ENCODE peak calls at places on chromosomes 12 and 14, in four cellular contexts. F is spleen, W is HCT116, Z is GM23338. V is an unnamed sample.

GRCh38 chr12:64142382-64142781 is 79.7 kb downstream of the KICS2 start:
- DNase-seq in F (no peak), W (no peak), Z (no peak), V (no peak)

GRCh38 chr12:103905730-103906349 is 24.4 kb upstream of the HSP90B1 start:
- DNase-seq in F (no peak), W (no peak), Z (no peak), V (no peak)

GRCh38 chr12:61781021-61781581 is 479.1 kb upstream of the USP15 start:
- DNase-seq in F (no peak), W (no peak), Z (peak), V (no peak)

GRCh38 chr14:104366931-104367810 is 212.4 kb upstream of the C14orf180 start:
- DNase-seq in F (no peak), W (no peak), Z (no peak), V (no peak)

GRCh38 chr12:92089559-92089958 is 56.1 kb downstream of the BTG1 start:
- DNase-seq in F (no peak), W (no peak), Z (no peak), V (no peak)

GRCh38 chr12:2291947-2292346 is 239.2 kb downstream of the CACNA1C start:
- DNase-seq in F (no peak), W (no peak), Z (no peak), V (no peak)

GRCh38 chr12:16281157-16281556 is 3.7 kb upstream of the SLC15A5 start:
- DNase-seq in F (no peak), W (no peak), Z (no peak), V (no peak)

GRCh38 chr12:27787559-27787958 is 7.5 kb upstream of the MANSC4 start:
- DNase-seq in F (no peak), W (no peak), Z (no peak), V (no peak)

GRCh38 chr12:26195641-26196423 is 459 bp downstream of the SSPN start:
- DNase-seq in F (peak), W (no peak), Z (peak), V (peak)

GRCh38 chr14:78598046-78598652 is 428.0 kb downstream of the NRXN3 start:
- DNase-seq in F (no peak), W (peak), Z (peak), V (peak)

GRCh38 chr12:107411792-107412535 is 273.6 kb upstream of the PWP1 start:
- DNase-seq in F (no peak), W (no peak), Z (no peak), V (no peak)

GRCh38 chr12:3683670-3684069 is 69.2 kb downstream of the CRACR2A start:
- DNase-seq in F (no peak), W (no peak), Z (no peak), V (no peak)

GRCh38 chr14:99229654-99230215 is 42.3 kb downstream of the BCL11B start:
- DNase-seq in F (peak), W (no peak), Z (no peak), V (no peak)

GRCh38 chr12:82725741-82726140 is 39.0 kb downstream of the TMTC2 start:
- DNase-seq in F (no peak), W (no peak), Z (no peak), V (no peak)

GRCh38 chr14:56351861-56352260 is 227.7 kb upstream of the TMEM260 start:
- DNase-seq in F (no peak), W (no peak), Z (peak), V (no peak)

GRCh38 chr12:16218934-16219718 is 58.4 kb downstream of the SLC15A5 start:
- DNase-seq in F (no peak), W (no peak), Z (no peak), V (no peak)

GRCh38 chr12:114371250-114371649 is 34.7 kb downstream of the TBX5 start:
- DNase-seq in F (no peak), W (no peak), Z (peak), V (no peak)

GRCh38 chr12:113097716-113098427 is 37.7 kb downstream of the RASAL1 start:
- DNase-seq in F (no peak), W (no peak), Z (peak), V (no peak)

GRCh38 chr14:95136631-95137030 is 20.7 kb downstream of the DICER1 start:
- DNase-seq in F (no peak), W (no peak), Z (no peak), V (no peak)

GRCh38 chr12:64609543-64610091 is 678 bp upstream of the RASSF3 start:
- DNase-seq in F (no peak), W (no peak), Z (no peak), V (peak)

GRCh38 chr12:26124491-26125450 is at the start of gene BHLHE41:
- DNase-seq in F (peak), W (no peak), Z (peak), V (peak)

GRCh38 chr14:64628940-64629403 is 75.3 kb upstream of the PLEKHG3 start:
- DNase-seq in F (no peak), W (no peak), Z (no peak), V (no peak)

GRCh38 chr12:42812086-42812485 is 222.5 kb upstream of the PRICKLE1 start:
- DNase-seq in F (no peak), W (no peak), Z (no peak), V (no peak)

GRCh38 chr12:68336754-68337343 is 4.7 kb upstream of the MDM1 start:
- DNase-seq in F (no peak), W (no peak), Z (no peak), V (no peak)

GRCh38 chr12:68341822-68342221 is 9.7 kb upstream of the MDM1 start:
- DNase-seq in F (no peak), W (no peak), Z (no peak), V (no peak)

GRCh38 chr12:68342966-68343365 is 10.8 kb upstream of the MDM1 start:
- DNase-seq in F (no peak), W (no peak), Z (no peak), V (no peak)

GRCh38 chr12:68344126-68344525 is 12.0 kb upstream of the MDM1 start:
- DNase-seq in F (no peak), W (no peak), Z (peak), V (no peak)

GRCh38 chr12:68340404-68341270 is 8.5 kb upstream of the MDM1 start:
- DNase-seq in F (no peak), W (no peak), Z (no peak), V (no peak)
- TF ChIP-seq POLR2AphosphoS5 in F (no peak), W (no peak), Z (no peak), V (no peak)

GRCh38 chr14:106844608-106845285 is 1318.4 kb downstream of the TMEM121 start:
- DNase-seq in F (peak), W (no peak), Z (no peak), V (no peak)
- TF ChIP-seq POLR2AphosphoS5 in F (peak), W (no peak), Z (no peak), V (no peak)

GRCh38 chr14:80212025-80212402 is 710 bp upstream of the DIO2 start:
- DNase-seq in F (no peak), W (no peak), Z (peak), V (peak)
- TF ChIP-seq POLR2AphosphoS5 in F (no peak), W (no peak), Z (no peak), V (no peak)

DNA sequence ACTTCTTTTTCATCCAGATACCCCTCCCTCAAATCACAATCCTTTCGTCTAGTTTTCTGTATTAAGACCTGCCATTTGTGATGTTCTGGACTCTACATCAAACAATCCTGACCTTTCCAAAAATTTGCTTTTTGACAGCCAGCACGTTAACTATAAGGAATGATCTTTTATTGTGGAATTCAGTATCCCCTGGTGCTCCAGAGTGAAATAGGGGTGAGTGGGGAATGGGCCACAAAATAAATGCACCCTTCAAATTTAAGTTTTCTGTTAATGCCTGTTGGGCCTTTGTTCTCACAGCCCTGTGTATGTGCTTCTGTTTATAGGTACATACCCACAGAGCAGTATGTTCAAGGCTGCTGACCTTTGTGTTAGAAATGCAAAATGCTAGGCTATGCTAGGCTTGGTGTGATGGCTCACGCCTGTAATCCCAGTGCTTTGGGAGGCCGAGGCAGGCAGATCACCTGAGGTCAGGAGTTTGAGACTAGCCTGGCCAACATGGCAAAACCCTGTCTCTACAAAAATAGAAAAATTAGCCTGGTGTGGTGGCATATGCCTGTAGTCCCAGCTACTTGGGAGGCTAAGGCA is 12.0 kb downstream of the PNN start:
- DNase-seq in F (no peak), W (no peak), Z (no peak), V (no peak)
- TF ChIP-seq POLR2AphosphoS5 in F (peak), W (no peak), Z (no peak), V (no peak)

DNA sequence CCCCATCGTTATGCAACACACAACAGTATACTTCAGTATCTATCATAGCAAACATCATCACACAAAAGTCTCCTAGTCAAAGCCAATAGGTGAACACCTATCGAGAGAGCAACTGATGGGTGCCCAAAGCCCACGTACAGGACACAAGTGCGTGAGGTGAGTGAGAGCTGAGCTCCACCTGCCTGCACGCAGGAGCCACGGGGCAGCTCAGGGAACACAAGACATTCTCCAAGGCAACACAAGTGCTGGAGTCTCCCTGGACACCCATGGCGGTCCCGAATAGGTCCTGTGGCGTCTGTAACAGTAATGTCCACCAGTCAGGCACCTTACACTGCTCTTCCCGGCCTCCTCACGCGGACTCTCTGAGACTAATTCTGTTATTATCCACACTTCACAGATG is 44.3 kb downstream of the CDC42BPB start:
- DNase-seq in F (peak), W (no peak), Z (no peak), V (no peak)
- TF ChIP-seq POLR2AphosphoS5 in F (no peak), W (no peak), Z (no peak), V (no peak)

GRCh38 chr14:68947802-68948201 is 31.3 kb downstream of the ACTN1 start:
- DNase-seq in F (peak), W (no peak), Z (no peak), V (no peak)
- TF ChIP-seq POLR2AphosphoS5 in F (peak), W (no peak), Z (no peak), V (peak)

GRCh38 chr12:537772-538171 is 78.0 kb downstream of the B4GALNT3 start:
- DNase-seq in F (no peak), W (peak), Z (no peak), V (no peak)

GRCh38 chr12:536751-537150 is 77.0 kb downstream of the B4GALNT3 start:
- DNase-seq in F (no peak), W (no peak), Z (no peak), V (no peak)

GRCh38 chr12:541676-542289 is 82.0 kb downstream of the B4GALNT3 start:
- DNase-seq in F (no peak), W (no peak), Z (no peak), V (no peak)

GRCh38 chr12:539540-540310 is 80.0 kb downstream of the B4GALNT3 start:
- DNase-seq in F (no peak), W (no peak), Z (no peak), V (no peak)

DNA sequence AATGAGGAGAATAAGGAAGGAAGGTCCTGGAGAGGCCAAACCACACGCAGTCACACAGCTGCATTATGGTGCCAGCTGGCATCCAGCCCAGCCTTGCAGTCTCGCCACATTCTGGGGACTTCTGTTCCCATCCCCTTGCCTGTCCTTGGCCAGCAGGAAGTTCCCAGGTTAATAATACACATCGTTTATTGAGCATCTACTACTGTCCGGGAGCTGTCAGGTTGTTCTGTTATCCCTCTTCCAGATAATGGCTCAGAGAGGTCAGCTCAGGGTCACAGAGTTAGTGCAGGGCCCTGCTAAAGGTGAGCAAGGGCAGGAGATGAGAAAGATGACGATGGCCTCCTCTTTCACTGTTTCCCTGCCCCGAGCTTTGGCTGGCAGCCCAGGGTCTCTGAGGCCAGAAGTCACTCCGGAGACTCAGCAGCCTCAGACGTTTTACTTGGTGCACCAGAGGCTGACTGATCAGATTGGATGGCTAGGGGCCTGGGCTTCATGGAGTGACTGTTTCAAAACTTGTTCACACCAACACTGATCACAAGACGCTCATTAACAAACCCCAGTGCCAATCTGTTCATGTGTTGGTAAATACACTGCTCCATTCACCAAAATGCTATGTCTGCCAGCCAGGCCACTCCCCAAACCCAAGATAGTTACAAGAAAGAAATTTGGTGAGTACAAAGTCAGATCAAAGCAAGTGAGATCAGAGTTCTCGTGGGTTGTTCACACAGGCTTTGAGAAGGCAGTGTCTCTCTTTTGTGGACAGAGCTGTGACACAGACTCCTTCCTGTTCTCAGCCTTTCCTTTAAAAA is 79.2 kb downstream of the B4GALNT3 start:
- DNase-seq in F (peak), W (peak), Z (no peak), V (peak)
- TF ChIP-seq POLR2AphosphoS5 in F (peak), W (no peak), Z (no peak), V (peak)

GRCh38 chr12:19273482-19274330 is 144.2 kb downstream of the PLEKHA5 start:
- DNase-seq in F (no peak), W (peak), Z (no peak), V (peak)
- TF ChIP-seq POLR2AphosphoS5 in F (peak), W (no peak), Z (no peak), V (peak)

GRCh38 chr14:25943329-25943728 is 654.5 kb downstream of the NOVA1 start:
- DNase-seq in F (no peak), W (no peak), Z (peak), V (no peak)

GRCh38 chr14:25942090-25942489 is 655.7 kb downstream of the NOVA1 start:
- DNase-seq in F (no peak), W (no peak), Z (no peak), V (no peak)

GRCh38 chr14:25945746-25946145 is 652.1 kb downstream of the NOVA1 start:
- DNase-seq in F (no peak), W (no peak), Z (no peak), V (no peak)

GRCh38 chr14:25944020-25944419 is 653.8 kb downstream of the NOVA1 start:
- DNase-seq in F (no peak), W (no peak), Z (no peak), V (no peak)
- TF ChIP-seq POLR2AphosphoS5 in F (no peak), W (no peak), Z (no peak), V (no peak)

DNA sequence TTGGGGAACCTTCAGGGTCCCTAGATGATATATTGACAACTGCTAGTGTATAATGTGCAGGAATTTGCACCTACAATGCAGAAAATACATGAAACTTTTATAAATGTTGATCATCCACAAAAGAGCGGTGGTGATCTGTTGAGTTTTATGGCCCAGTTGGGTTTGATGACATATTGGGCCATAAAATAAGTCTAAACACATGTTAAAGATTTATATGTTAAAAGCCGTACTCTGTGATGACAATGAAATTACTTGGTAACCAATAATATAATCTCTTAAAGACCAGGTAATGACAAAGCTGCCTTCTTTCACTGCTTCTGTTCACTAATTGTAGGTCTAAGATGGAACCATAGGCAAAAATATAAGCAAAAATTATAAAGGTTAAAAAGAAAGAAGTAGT is 61.6 kb downstream of the TMTC1 start:
- DNase-seq in F (no peak), W (no peak), Z (no peak), V (no peak)
- TF ChIP-seq POLR2AphosphoS5 in F (no peak), W (no peak), Z (no peak), V (no peak)